ENCODE peak calls at places on chromosome 22, in six cellular contexts. One of them, this sample, is unnamed.

GRCh38 chr22:43230983-43231723 is 44.2 kb upstream of the TTLL12 start:
- DNase-seq in neural crest cell: peak
- DNase-seq in dorsolateral prefrontal cortex: peak
- DNase-seq in fibroblast of lung: peak
- DNase-seq in GM06990: peak
- DNase-seq in GM12891: peak
- DNase-seq in this sample: peak

GRCh38 chr22:17313591-17313990 is 55.7 kb upstream of the CECR2 start:
- DNase-seq in GM06990: no peak
- DNase-seq in GM12891: no peak
- DNase-seq in fibroblast of lung: no peak
- DNase-seq in neural crest cell: no peak
- DNase-seq in dorsolateral prefrontal cortex: no peak
- DNase-seq in this sample: no peak

GRCh38 chr22:50544746-50545253 is 899 bp upstream of the KLHDC7B start:
- DNase-seq in neural crest cell: no peak
- DNase-seq in GM12891: no peak
- DNase-seq in GM06990: no peak
- DNase-seq in fibroblast of lung: no peak
- DNase-seq in dorsolateral prefrontal cortex: no peak
- DNase-seq in this sample: peak

GRCh38 chr22:17357688-17358087 is 11.6 kb upstream of the CECR2 start:
- DNase-seq in GM12891: no peak
- DNase-seq in dorsolateral prefrontal cortex: no peak
- DNase-seq in fibroblast of lung: no peak
- DNase-seq in GM06990: no peak
- DNase-seq in neural crest cell: no peak
- DNase-seq in this sample: no peak

GRCh38 chr22:23856721-23857605 is 712 bp upstream of the SLC2A11 start:
- DNase-seq in neural crest cell: peak
- DNase-seq in GM12891: peak
- DNase-seq in fibroblast of lung: peak
- DNase-seq in GM06990: peak
- DNase-seq in dorsolateral prefrontal cortex: no peak
- DNase-seq in this sample: peak

GRCh38 chr22:20418211-20418788 is 19.3 kb downstream of the SCARF2 start:
- DNase-seq in dorsolateral prefrontal cortex: peak
- DNase-seq in GM06990: peak
- DNase-seq in neural crest cell: peak
- DNase-seq in fibroblast of lung: peak
- DNase-seq in GM12891: peak
- DNase-seq in this sample: peak

GRCh38 chr22:28072066-28072465 is 153.0 kb upstream of the PITPNB start:
- DNase-seq in GM06990: no peak
- DNase-seq in neural crest cell: no peak
- DNase-seq in dorsolateral prefrontal cortex: no peak
- DNase-seq in GM12891: no peak
- DNase-seq in fibroblast of lung: peak
- DNase-seq in this sample: no peak

GRCh38 chr22:48711669-48712068 is 1116.0 kb downstream of the BRD1 start:
- DNase-seq in fibroblast of lung: no peak
- DNase-seq in neural crest cell: no peak
- DNase-seq in GM12891: no peak
- DNase-seq in GM06990: no peak
- DNase-seq in dorsolateral prefrontal cortex: no peak
- DNase-seq in this sample: no peak

GRCh38 chr22:30826670-30827355 is 132.1 kb downstream of the OSBP2 start:
- DNase-seq in dorsolateral prefrontal cortex: no peak
- DNase-seq in GM12891: no peak
- DNase-seq in neural crest cell: no peak
- DNase-seq in GM06990: no peak
- DNase-seq in fibroblast of lung: no peak
- DNase-seq in this sample: no peak

GRCh38 chr22:42202669-42203068 is 67.8 kb downstream of the TCF20 start:
- DNase-seq in GM06990: no peak
- DNase-seq in dorsolateral prefrontal cortex: no peak
- DNase-seq in neural crest cell: no peak
- DNase-seq in fibroblast of lung: peak
- DNase-seq in GM12891: no peak
- DNase-seq in this sample: no peak

GRCh38 chr22:27734066-27734465 is 67.5 kb downstream of the MN1 start:
- DNase-seq in dorsolateral prefrontal cortex: no peak
- DNase-seq in fibroblast of lung: no peak
- DNase-seq in GM06990: no peak
- DNase-seq in GM12891: no peak
- DNase-seq in neural crest cell: no peak
- DNase-seq in this sample: no peak

GRCh38 chr22:37401861-37402506 is 25.3 kb downstream of the ELFN2 start:
- DNase-seq in fibroblast of lung: no peak
- DNase-seq in dorsolateral prefrontal cortex: no peak
- DNase-seq in GM12891: no peak
- DNase-seq in neural crest cell: no peak
- DNase-seq in GM06990: no peak
- DNase-seq in this sample: no peak

This sample was measured in GM10248.